ENCODE peak calls at places on chromosomes 1 and 21, in seven cellular contexts. I, K, T, O, N, J and Z are unnamed samples.

GRCh38 chr1:65141394-65141793 is 6.6 kb upstream of the AK4 start:
- DNase-seq in I (no peak), K (no peak), T (no peak), O (no peak), N (no peak), J (no peak), Z (no peak)

GRCh38 chr1:6526316-6526715 is 28.0 kb downstream of the NOL9 start:
- DNase-seq in I (no peak), K (no peak), T (no peak), O (no peak), N (no peak), J (no peak), Z (no peak)

GRCh38 chr21:26405735-26406361 is 167.2 kb downstream of the CYYR1 start:
- DNase-seq in I (no peak), K (no peak), T (peak; percentile 24), O (no peak), N (no peak), J (peak; percentile 3), Z (no peak)

GRCh38 chr1:12230549-12231275 is 882 bp downstream of the VPS13D start:
- DNase-seq in I (peak; percentile 18), K (no peak), T (peak; percentile 34), O (no peak), N (peak; percentile 88), J (no peak), Z (peak; percentile 77)

GRCh38 chr1:6800728-6801127 is 15.5 kb downstream of the CAMTA1 start:
- DNase-seq in I (no peak), K (no peak), T (no peak), O (no peak), N (no peak), J (no peak), Z (no peak)

GRCh38 chr1:61125263-61125662 is 42.9 kb downstream of the NFIA start:
- DNase-seq in I (no peak), K (no peak), T (no peak), O (no peak), N (no peak), J (no peak), Z (no peak)

GRCh38 chr1:198359024-198359653 is 181.3 kb downstream of the ATP6V1G3 start:
- DNase-seq in I (no peak), K (no peak), T (no peak), O (no peak), N (no peak), J (no peak), Z (no peak)

GRCh38 chr1:12501661-12502060 is 116.3 kb downstream of the DHRS3 start:
- DNase-seq in I (no peak), K (no peak), T (no peak), O (no peak), N (peak; percentile 53), J (no peak), Z (no peak)

GRCh38 chr1:236451796-236452373 is 57.8 kb downstream of the EDARADD start:
- DNase-seq in I (no peak), K (no peak), T (peak; percentile 64), O (no peak), N (no peak), J (peak; percentile 22), Z (no peak)

GRCh38 chr1:228001738-228002535 is 4.9 kb upstream of the WNT3A start:
- DNase-seq in I (peak; percentile 5), K (no peak), T (no peak), O (no peak), N (no peak), J (no peak), Z (peak; percentile 56)

GRCh38 chr1:12232221-12232620 is 2.4 kb downstream of the VPS13D start:
- DNase-seq in I (no peak), K (no peak), T (peak; percentile 49), O (no peak), N (no peak), J (no peak), Z (no peak)

GRCh38 chr1:41673355-41673754 is 188.9 kb upstream of the EDN2 start:
- DNase-seq in I (no peak), K (no peak), T (peak; percentile 68), O (no peak), N (no peak), J (no peak), Z (no peak)

GRCh38 chr1:114458208-114458777 is 52.7 kb downstream of the TRIM33 start:
- DNase-seq in I (no peak), K (no peak), T (peak; percentile 11), O (no peak), N (no peak), J (no peak), Z (no peak)

GRCh38 chr1:233905416-233906051 is 1.1 kb downstream of the SLC35F3 start:
- DNase-seq in I (no peak), K (no peak), T (no peak), O (no peak), N (no peak), J (no peak), Z (no peak)

GRCh38 chr1:179547021-179547535 is 28.7 kb downstream of the NPHS2 start:
- DNase-seq in I (no peak), K (no peak), T (no peak), O (no peak), N (no peak), J (no peak), Z (no peak)

GRCh38 chr1:208270679-208271111 is 26.5 kb upstream of the PLXNA2 start:
- DNase-seq in I (no peak), K (no peak), T (no peak), O (peak; percentile 80), N (no peak), J (no peak), Z (no peak)

GRCh38 chr1:14778882-14779594 is 180.6 kb downstream of the KAZN start:
- DNase-seq in I (peak; percentile 42), K (no peak), T (peak; percentile 62), O (no peak), N (peak; percentile 61), J (no peak), Z (no peak)

GRCh38 chr1:237568955-237569354 is 321.8 kb downstream of the ZP4 start:
- DNase-seq in I (no peak), K (no peak), T (no peak), O (no peak), N (no peak), J (no peak), Z (no peak)

GRCh38 chr1:234610061-234610581 is at the start of gene IRF2BP2:
- DNase-seq in I (peak; percentile 69), K (peak; percentile 87), T (peak; percentile 91), O (peak; percentile 77), N (peak; percentile 94), J (peak; percentile 35), Z (peak; percentile 88)